ENCODE peak calls at places on chromosomes 4 and X, in five cellular contexts. K, W, U, O and Z are unnamed samples.

GRCh38 chr4:42594880-42595279 is 62.0 kb downstream of the ATP8A1 start:
- DNase-seq in O (no peak), K (no peak), W (no peak), U (no peak), Z (no peak)

GRCh38 chr4:150006197-150006596 is 72.0 kb upstream of the DCLK2 start:
- DNase-seq in W (no peak), O (no peak), U (peak; percentile 75), K (no peak), Z (no peak)

GRCh38 chr4:29734785-29735184 is 985.4 kb upstream of the PCDH7 start:
- DNase-seq in O (no peak), K (no peak), U (no peak), W (no peak), Z (no peak)

GRCh38 chr4:109729563-109730293 is at the start of gene PLA2G12A:
- DNase-seq in W (peak; percentile 98), U (peak; percentile 31), O (no peak), K (peak; percentile 65), Z (peak; percentile 59)

GRCh38 chr4:7808752-7809151 is 130.9 kb downstream of the AFAP1 start:
- DNase-seq in W (no peak), O (no peak), K (no peak), U (peak; percentile 67), Z (no peak)

GRCh38 chrX:39777623-39778025 is 320.1 kb downstream of the BCOR start:
- DNase-seq in K (no peak), U (no peak), O (no peak), W (no peak), Z (no peak)

GRCh38 chr4:128787509-128788311 is 21.8 kb upstream of the JADE1 start:
- DNase-seq in W (no peak), U (no peak), K (no peak), O (no peak), Z (no peak)

GRCh38 chr4:48778431-48779094 is 1.5 kb downstream of the FRYL start:
- DNase-seq in U (peak; percentile 61), O (no peak), K (no peak), W (no peak), Z (no peak)

GRCh38 chr4:84971319-84971932 is 4.9 kb upstream of the WDFY3 start:
- DNase-seq in W (no peak), K (no peak), O (peak; percentile 55), U (peak; percentile 73), Z (no peak)

GRCh38 chr4:186838295-186838694 is 114.6 kb upstream of the FAT1 start:
- DNase-seq in O (no peak), W (no peak), U (no peak), K (no peak), Z (no peak)

GRCh38 chrX:102651968-102652744 is 873 bp downstream of the GPRASP1 start:
- DNase-seq in U (peak; percentile 33), K (no peak), O (no peak), W (no peak), Z (no peak)

DNA sequence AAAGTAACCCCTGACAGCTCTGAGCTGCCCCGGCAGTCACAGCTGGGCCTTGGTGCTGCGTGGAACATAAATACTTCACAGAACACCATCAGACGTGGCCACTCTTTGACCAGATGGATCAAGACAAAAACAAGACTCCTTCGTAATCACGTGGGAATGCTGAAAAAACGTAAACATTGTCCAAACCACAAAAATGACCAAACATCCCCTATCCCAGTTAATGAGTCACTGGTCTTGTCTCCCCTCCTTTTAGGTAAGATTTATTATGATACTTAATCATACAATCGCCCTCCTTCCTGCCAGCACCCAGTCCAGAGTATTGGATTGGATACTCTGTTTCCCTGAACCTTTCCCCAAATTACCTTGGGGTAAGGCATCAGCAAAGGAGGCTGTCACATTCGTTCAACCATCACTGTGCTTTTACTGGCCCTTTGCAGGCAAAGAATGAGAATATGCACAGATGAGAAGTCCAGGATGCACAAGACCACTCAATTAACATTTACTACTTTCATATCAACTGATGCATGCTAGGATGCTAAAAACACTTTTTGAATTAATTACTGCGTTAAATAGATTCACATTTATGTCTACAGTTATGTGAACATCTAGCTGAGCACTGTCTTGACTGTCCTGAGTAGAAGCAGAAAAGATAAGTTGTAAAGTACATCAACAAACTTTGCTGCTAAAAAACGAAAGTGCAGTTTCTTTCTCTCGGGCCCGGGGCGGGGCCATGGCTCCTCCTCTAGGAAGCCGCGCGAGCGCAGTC is 502 bp upstream of the TCEANC start:
- DNase-seq in K (no peak), U (peak; percentile 93), O (peak; percentile 79), W (no peak), Z (no peak)
- H3K4me3 ChIP-seq in K (peak overlapping the region; percentile 55), U (peak overlapping the region; percentile 69), O (peak overlapping the region; percentile 45), W (peak overlapping the region; percentile 13), Z (peak overlapping the region; percentile 79)

GRCh38 chr4:184289179-184289535 is 71.5 kb upstream of the ENPP6 start:
- DNase-seq in U (no peak), W (no peak), O (no peak), K (no peak), Z (no peak)
- H3K4me3 ChIP-seq in U (no peak overlapping the region), W (no peak overlapping the region), O (no peak overlapping the region), K (no peak overlapping the region), Z (no peak overlapping the region)

GRCh38 chrX:34656842-34657780 is at the start of gene TMEM47:
- DNase-seq in O (peak; percentile 28), U (peak; percentile 83), K (peak; percentile 80), W (peak; percentile 84), Z (peak; percentile 84)

GRCh38 chrX:34654939-34655338 is 2.1 kb downstream of the TMEM47 start:
- DNase-seq in U (peak; percentile 33), O (no peak), K (no peak), W (no peak), Z (no peak)

GRCh38 chrX:34653811-34654210 is 3.3 kb downstream of the TMEM47 start:
- DNase-seq in K (peak; percentile 48), U (no peak), O (no peak), W (no peak), Z (no peak)

GRCh38 chrX:34656467-34656841 is 631 bp downstream of the TMEM47 start:
- DNase-seq in U (no peak), O (no peak), K (no peak), W (peak; percentile 53), Z (peak; percentile 17)

GRCh38 chrX:34655496-34656258 is 1.4 kb downstream of the TMEM47 start:
- DNase-seq in O (no peak), K (no peak), W (no peak), U (peak; percentile 39), Z (no peak)
- H3K4me3 ChIP-seq in O (peak overlapping the region; percentile 87), K (peak overlapping the region; percentile 80), W (peak overlapping the region; percentile 33), U (peak overlapping the region; percentile 80), Z (peak overlapping the region; percentile 64)

GRCh38 chr4:173522874-173523395 is 7.1 kb downstream of the HAND2 start:
- DNase-seq in U (no peak), K (no peak), W (no peak), O (no peak), Z (no peak)
- H3K4me3 ChIP-seq in U (peak overlapping the region; percentile 72), K (peak overlapping the region; percentile 50), W (peak overlapping the region; percentile 5), O (peak overlapping the region; percentile 50), Z (peak overlapping the region; percentile 65)

GRCh38 chr4:17781831-17782287 is 438 bp upstream of the FAM184B start:
- DNase-seq in O (no peak), K (no peak), U (no peak), W (no peak), Z (no peak)
- H3K4me3 ChIP-seq in O (peak overlapping the region; percentile 42), K (peak overlapping the region; percentile 30), U (peak overlapping the region; percentile 55), W (no peak overlapping the region), Z (peak overlapping the region; percentile 69)

GRCh38 chrX:24392709-24393108 is 32.3 kb downstream of the SUPT20HL1 start:
- DNase-seq in O (no peak), U (peak; percentile 31), W (no peak), K (no peak), Z (no peak)
- H3K4me3 ChIP-seq in O (no peak overlapping the region), U (no peak overlapping the region), W (no peak overlapping the region), K (no peak overlapping the region), Z (no peak overlapping the region)

GRCh38 chr4:117375101-117375500 is 289.7 kb upstream of the TRAM1L1 start:
- DNase-seq in K (no peak), O (no peak), W (no peak), U (no peak), Z (no peak)

GRCh38 chr4:117376700-117377099 is 291.3 kb upstream of the TRAM1L1 start:
- DNase-seq in W (no peak), U (no peak), O (no peak), K (no peak), Z (no peak)

GRCh38 chr4:117370944-117371665 is 285.7 kb upstream of the TRAM1L1 start:
- DNase-seq in K (no peak), W (no peak), U (no peak), O (no peak), Z (no peak)
- H3K4me3 ChIP-seq in K (no peak overlapping the region), W (no peak overlapping the region), U (no peak overlapping the region), O (no peak overlapping the region), Z (no peak overlapping the region)

GRCh38 chr4:138864961-138865720 is 150.4 kb upstream of the NOCT start:
- DNase-seq in K (no peak), O (no peak), W (peak; percentile 44), U (no peak), Z (no peak)
- H3K4me3 ChIP-seq in K (no peak overlapping the region), O (no peak overlapping the region), W (no peak overlapping the region), U (no peak overlapping the region), Z (no peak overlapping the region)

GRCh38 chrX:134533352-134533751 is 73.4 kb downstream of the HPRT1 start:
- DNase-seq in K (no peak), U (no peak), O (no peak), W (no peak), Z (no peak)
- H3K4me3 ChIP-seq in K (no peak overlapping the region), U (no peak overlapping the region), O (no peak overlapping the region), W (no peak overlapping the region), Z (no peak overlapping the region)

DNA sequence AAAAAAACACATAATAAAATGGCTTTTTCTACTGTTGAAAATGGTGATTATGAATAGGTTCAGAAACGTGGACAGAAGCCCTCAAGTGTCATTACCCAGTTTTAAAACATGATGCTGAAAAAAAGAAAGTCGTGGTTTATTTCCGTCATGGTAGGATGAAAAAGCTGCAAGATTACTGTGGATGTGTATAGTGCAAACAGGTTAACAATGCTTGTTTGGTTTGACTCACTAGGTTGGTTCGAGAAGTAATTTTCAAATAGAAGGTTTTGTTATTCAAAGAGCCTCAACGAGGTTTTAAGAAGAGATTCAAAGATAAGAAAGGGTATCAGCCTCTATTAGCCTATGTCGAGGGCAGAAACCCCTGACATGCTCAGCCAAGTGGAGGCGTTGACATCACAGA is 2.5 kb upstream of the RXFP1 start:
- DNase-seq in U (no peak), O (no peak), K (no peak), W (no peak), Z (no peak)
- H3K4me3 ChIP-seq in U (no peak overlapping the region), O (no peak overlapping the region), K (no peak overlapping the region), W (no peak overlapping the region), Z (no peak overlapping the region)